ENCODE peak calls at places on chromosome 5, in nine cellular contexts. J is SK-N-SH, F is GM23338, R is OCI-LY7, A is Karpas-422, V is fibroblast of lung, T is GM23248, S is PC-3, U is MM.1S. D is an unnamed sample. For H4K20me1 and H3K4me1, the result is how much of the 10 kb centered on the place peaks cover.

GRCh38 chr5:9604416-9604815 is 25.7 kb downstream of the TAS2R1 start:
- DNase-seq in V (no peak), S (peak), J (no peak), T (peak), A (no peak), U (no peak), R (no peak), F (no peak), D (no peak)

GRCh38 chr5:150044334-150044681 is 42.0 kb downstream of the CSF1R start:
- DNase-seq in T (peak), S (peak), A (no peak), R (no peak), U (no peak), J (no peak), V (peak), F (no peak), D (no peak)

GRCh38 chr5:160271396-160271795 is 41.0 kb downstream of the CCNJL start:
- DNase-seq in J (peak), F (peak), T (no peak), S (no peak), V (no peak), U (no peak), R (peak), A (no peak), D (peak)

GRCh38 chr5:124995451-124995850 is 249.0 kb upstream of the ZNF608 start:
- DNase-seq in S (peak), T (no peak), J (no peak), A (no peak), V (peak), F (no peak), R (no peak), U (no peak), D (no peak)

GRCh38 chr5:150392680-150393079 is 20.0 kb downstream of the CD74 start:
- DNase-seq in J (no peak), R (no peak), U (no peak), V (no peak), F (no peak), S (no peak), T (no peak), A (no peak), D (no peak)

GRCh38 chr5:72234265-72234700 is 85.8 kb downstream of the MRPS27 start:
- DNase-seq in U (no peak), J (no peak), R (no peak), V (peak), A (peak), F (peak), S (peak), T (peak), D (no peak)

GRCh38 chr5:175253597-175253996 is 190.4 kb downstream of the DRD1 start:
- DNase-seq in R (no peak), S (peak), T (peak), F (no peak), V (peak), U (no peak), A (no peak), J (no peak), D (no peak)

GRCh38 chr5:96275051-96275450 is 158.0 kb downstream of the PCSK1 start:
- DNase-seq in F (no peak), U (no peak), R (no peak), T (no peak), V (no peak), J (no peak), S (no peak), A (no peak), D (no peak)

GRCh38 chr5:104186100-104186499 is 623.5 kb upstream of the NUDT12 start:
- DNase-seq in R (peak), J (no peak), S (no peak), V (peak), A (no peak), T (no peak), F (peak), U (peak), D (peak)

GRCh38 chr5:104186510-104186909 is 623.9 kb upstream of the NUDT12 start:
- DNase-seq in A (no peak), F (no peak), U (no peak), S (no peak), V (no peak), J (no peak), R (no peak), T (no peak), D (no peak)

GRCh38 chr5:104187656-104188055 is 625.1 kb upstream of the NUDT12 start:
- DNase-seq in A (no peak), T (no peak), V (no peak), F (no peak), S (no peak), U (no peak), R (no peak), J (no peak), D (no peak)

GRCh38 chr5:104189909-104190308 is 627.3 kb upstream of the NUDT12 start:
- DNase-seq in F (no peak), S (peak), J (peak), U (peak), R (no peak), A (no peak), V (peak), T (peak), D (no peak)

GRCh38 chr5:104189031-104189430 is 626.4 kb upstream of the NUDT12 start:
- DNase-seq in U (no peak), T (peak), V (peak), A (no peak), R (no peak), S (peak), J (no peak), F (no peak), D (no peak)
- H4K20me1 ChIP-seq in U (under half), T (under half), V (under half), A (under half), R (under half), S (under half), J (under half), F (under half), D (under half)

DNA sequence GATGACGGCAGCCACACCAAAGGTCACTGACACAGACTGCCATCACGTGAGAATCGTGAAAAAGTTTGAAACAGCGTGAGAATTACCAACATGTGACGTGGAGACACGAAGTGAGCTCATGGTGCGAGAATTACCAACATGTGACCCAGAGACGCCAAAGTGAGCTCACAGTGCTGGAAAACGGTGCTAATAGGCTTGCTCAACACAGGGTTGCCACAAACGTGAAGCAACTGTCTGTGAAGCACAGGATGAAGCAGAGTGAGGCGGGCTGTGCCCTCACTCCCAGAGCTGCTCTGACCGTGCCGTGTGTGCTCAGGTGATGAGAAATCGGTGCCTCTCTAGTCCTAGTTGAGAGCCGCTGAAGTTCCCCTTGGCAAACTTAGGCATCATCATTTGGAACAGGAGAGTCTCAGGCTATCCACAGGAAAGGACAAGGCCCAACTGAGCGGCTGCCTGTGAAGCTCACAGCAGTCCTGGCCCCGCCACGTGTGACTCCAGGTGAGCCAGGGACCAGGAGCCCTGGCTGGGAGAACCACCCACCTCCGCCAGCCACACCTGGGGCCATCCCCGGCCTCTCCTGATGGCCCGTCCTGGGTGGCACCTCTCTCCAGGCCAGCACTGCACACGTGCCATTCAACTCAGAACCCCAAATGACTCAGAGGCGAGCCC is 29.8 kb upstream of the SLC6A3 start:
- DNase-seq in S (no peak), R (no peak), V (no peak), T (no peak), F (no peak), J (no peak), U (no peak), A (no peak), D (no peak)
- H3K4me1 ChIP-seq in S (under half), R (under half), V (under half), T (under half), F (under half), J (under half), U (under half), A (under half), D (under half)

GRCh38 chr5:15214010-15214409 is 286.0 kb upstream of the FBXL7 start:
- DNase-seq in A (no peak), V (no peak), J (no peak), F (no peak), S (no peak), T (no peak), R (no peak), U (no peak), D (no peak)
- H4K20me1 ChIP-seq in A (under half), V (under half), J (under half), F (under half), S (under half), T (under half), R (under half), U (under half), D (under half)

GRCh38 chr5:154473581-154474266 is 4.3 kb downstream of the HAND1 start:
- DNase-seq in U (no peak), V (no peak), A (no peak), J (no peak), F (peak), T (no peak), R (no peak), S (no peak), D (peak)
- H3K4me1 ChIP-seq in U (under half), V (under half), A (under half), J (under half), F (half or more), T (under half), R (under half), S (under half), D (under half)

GRCh38 chr5:61363715-61364114 is 31.7 kb downstream of the ZSWIM6 start:
- DNase-seq in R (no peak), T (no peak), U (no peak), F (no peak), J (no peak), V (no peak), S (no peak), A (no peak), D (no peak)

GRCh38 chr5:61357745-61358144 is 25.7 kb downstream of the ZSWIM6 start:
- DNase-seq in S (peak), U (no peak), V (no peak), T (peak), J (no peak), A (peak), F (peak), R (peak), D (peak)

GRCh38 chr5:61366841-61367240 is 34.8 kb downstream of the ZSWIM6 start:
- DNase-seq in J (no peak), V (no peak), U (no peak), S (no peak), R (no peak), F (no peak), T (no peak), A (no peak), D (no peak)

GRCh38 chr5:61362796-61363364 is 30.8 kb downstream of the ZSWIM6 start:
- DNase-seq in A (peak), U (no peak), S (no peak), J (no peak), V (peak), R (no peak), T (peak), F (peak), D (peak)
- H4K20me1 ChIP-seq in A (under half), U (under half), S (under half), J (half or more), V (under half), R (under half), T (under half), F (under half), D (half or more)

GRCh38 chr5:109743041-109743531 is 53.4 kb downstream of the MAN2A1 start:
- DNase-seq in A (no peak), J (no peak), F (no peak), T (no peak), U (peak), S (no peak), R (no peak), V (no peak), D (no peak)
- H3K4me1 ChIP-seq in A (under half), J (half or more), F (half or more), T (half or more), U (half or more), S (under half), R (under half), V (under half), D (half or more)

GRCh38 chr5:154773314-154773713 is 18.1 kb downstream of the LARP1 start:
- DNase-seq in U (no peak), R (no peak), J (no peak), S (no peak), F (no peak), T (no peak), A (no peak), V (no peak), D (no peak)

GRCh38 chr5:154767537-154767936 is 12.4 kb downstream of the LARP1 start:
- DNase-seq in R (no peak), V (no peak), A (no peak), S (no peak), U (no peak), F (no peak), J (no peak), T (peak), D (no peak)

GRCh38 chr5:154770111-154770510 is 14.9 kb downstream of the LARP1 start:
- DNase-seq in S (no peak), R (peak), V (no peak), A (no peak), J (no peak), F (no peak), U (no peak), T (no peak), D (no peak)

GRCh38 chr5:154768207-154768606 is 13.0 kb downstream of the LARP1 start:
- DNase-seq in F (no peak), S (no peak), V (no peak), T (no peak), J (no peak), U (no peak), A (no peak), R (no peak), D (no peak)

DNA sequence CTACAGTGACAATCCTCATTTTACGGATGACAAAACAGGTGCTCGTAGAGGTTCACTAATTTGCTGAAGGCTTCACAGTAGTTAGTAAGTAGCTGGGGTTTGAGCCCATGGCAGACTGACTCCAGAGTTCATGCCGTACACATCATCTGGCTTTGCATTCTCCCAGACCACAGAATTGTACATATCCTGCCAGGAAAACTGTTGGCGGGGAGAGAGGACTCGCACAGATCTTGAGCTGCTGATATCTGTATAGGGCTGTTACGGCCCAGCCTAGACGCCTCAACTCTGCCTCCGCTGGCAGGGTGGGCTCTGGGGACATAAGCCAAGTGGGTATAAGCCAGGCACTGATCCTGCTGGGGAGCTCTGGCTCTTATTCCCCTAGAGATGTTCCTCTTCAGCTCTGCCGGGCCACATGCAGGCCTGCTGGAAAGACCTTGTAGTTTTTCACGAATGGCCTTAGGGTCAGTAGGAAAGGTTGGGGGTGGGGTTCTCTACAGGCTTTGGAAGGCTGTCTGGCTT is 16.3 kb downstream of the LARP1 start:
- DNase-seq in F (peak), R (no peak), J (peak), U (no peak), T (peak), V (peak), S (no peak), A (no peak), D (peak)
- H4K20me1 ChIP-seq in F (half or more), R (half or more), J (half or more), U (half or more), T (under half), V (under half), S (half or more), A (half or more), D (half or more)

D was measured in neural progenitor cell.